ENCODE peak calls at places on chromosomes 13 and 19, in six cellular contexts. One of them, this sample, is unnamed. For H3K4me1, the result is how much of the 10 kb centered on the place peaks cover.

GRCh38 chr13:62246581-62246980 is 830.9 kb upstream of the PCDH20 start:
- DNase-seq in CD8-positive, alpha-beta memory T cell: no peak
- DNase-seq in CD4-positive, alpha-beta memory T cell: no peak
- DNase-seq in breast epithelium: no peak
- DNase-seq in psoas muscle: no peak
- DNase-seq in ovary: no peak
- DNase-seq in this sample: no peak

GRCh38 chr19:6023085-6023682 is 45.2 kb upstream of the RANBP3 start:
- DNase-seq in CD8-positive, alpha-beta memory T cell: no peak
- DNase-seq in CD4-positive, alpha-beta memory T cell: no peak
- DNase-seq in breast epithelium: no peak
- DNase-seq in psoas muscle: peak
- DNase-seq in ovary: no peak
- DNase-seq in this sample: no peak

GRCh38 chr13:33411312-33411711 is 125.8 kb upstream of the STARD13 start:
- DNase-seq in CD8-positive, alpha-beta memory T cell: no peak
- DNase-seq in CD4-positive, alpha-beta memory T cell: no peak
- DNase-seq in breast epithelium: no peak
- DNase-seq in psoas muscle: no peak
- DNase-seq in ovary: no peak
- DNase-seq in this sample: no peak

GRCh38 chr19:50646074-50646807 is 3.0 kb upstream of the C19orf81 start:
- DNase-seq in CD8-positive, alpha-beta memory T cell: no peak
- DNase-seq in CD4-positive, alpha-beta memory T cell: no peak
- DNase-seq in breast epithelium: no peak
- DNase-seq in psoas muscle: no peak
- DNase-seq in ovary: no peak
- DNase-seq in this sample: no peak

GRCh38 chr19:48683349-48683748 is 10.5 kb upstream of the NTN5 start:
- DNase-seq in CD8-positive, alpha-beta memory T cell: no peak
- DNase-seq in CD4-positive, alpha-beta memory T cell: no peak
- DNase-seq in breast epithelium: no peak
- DNase-seq in psoas muscle: peak
- DNase-seq in ovary: no peak
- DNase-seq in this sample: no peak

GRCh38 chr13:59770451-59770850 is 393.3 kb downstream of the DIAPH3 start:
- DNase-seq in CD8-positive, alpha-beta memory T cell: no peak
- DNase-seq in CD4-positive, alpha-beta memory T cell: no peak
- DNase-seq in breast epithelium: no peak
- DNase-seq in psoas muscle: no peak
- DNase-seq in ovary: no peak
- DNase-seq in this sample: no peak

GRCh38 chr19:37941820-37942515 is 35.0 kb downstream of the SIPA1L3 start:
- DNase-seq in CD8-positive, alpha-beta memory T cell: no peak
- DNase-seq in CD4-positive, alpha-beta memory T cell: no peak
- DNase-seq in breast epithelium: no peak
- DNase-seq in psoas muscle: no peak
- DNase-seq in ovary: no peak
- DNase-seq in this sample: no peak

GRCh38 chr13:49998714-49999624 is 2.1 kb downstream of the TRIM13 start:
- DNase-seq in CD8-positive, alpha-beta memory T cell: no peak
- DNase-seq in CD4-positive, alpha-beta memory T cell: no peak
- DNase-seq in breast epithelium: no peak
- DNase-seq in psoas muscle: no peak
- DNase-seq in ovary: no peak
- DNase-seq in this sample: no peak

GRCh38 chr13:97028441-97029299 is 34.4 kb upstream of the OXGR1 start:
- DNase-seq in CD8-positive, alpha-beta memory T cell: no peak
- DNase-seq in CD4-positive, alpha-beta memory T cell: no peak
- DNase-seq in breast epithelium: no peak
- DNase-seq in psoas muscle: peak
- DNase-seq in ovary: peak
- DNase-seq in this sample: no peak

GRCh38 chr13:110127986-110128511 is 178.9 kb downstream of the COL4A1 start:
- DNase-seq in CD8-positive, alpha-beta memory T cell: no peak
- DNase-seq in CD4-positive, alpha-beta memory T cell: no peak
- DNase-seq in breast epithelium: no peak
- DNase-seq in psoas muscle: no peak
- DNase-seq in ovary: no peak
- DNase-seq in this sample: no peak

GRCh38 chr13:20188649-20189553 is 3.8 kb downstream of the GJB2 start:
- DNase-seq in CD8-positive, alpha-beta memory T cell: no peak
- DNase-seq in CD4-positive, alpha-beta memory T cell: no peak
- DNase-seq in breast epithelium: no peak
- DNase-seq in psoas muscle: no peak
- DNase-seq in ovary: no peak
- DNase-seq in this sample: no peak

GRCh38 chr13:53160211-53160610 is 131.6 kb downstream of the OLFM4 start:
- DNase-seq in CD8-positive, alpha-beta memory T cell: no peak
- DNase-seq in CD4-positive, alpha-beta memory T cell: no peak
- DNase-seq in breast epithelium: no peak
- DNase-seq in psoas muscle: no peak
- DNase-seq in ovary: no peak
- DNase-seq in this sample: no peak

DNA sequence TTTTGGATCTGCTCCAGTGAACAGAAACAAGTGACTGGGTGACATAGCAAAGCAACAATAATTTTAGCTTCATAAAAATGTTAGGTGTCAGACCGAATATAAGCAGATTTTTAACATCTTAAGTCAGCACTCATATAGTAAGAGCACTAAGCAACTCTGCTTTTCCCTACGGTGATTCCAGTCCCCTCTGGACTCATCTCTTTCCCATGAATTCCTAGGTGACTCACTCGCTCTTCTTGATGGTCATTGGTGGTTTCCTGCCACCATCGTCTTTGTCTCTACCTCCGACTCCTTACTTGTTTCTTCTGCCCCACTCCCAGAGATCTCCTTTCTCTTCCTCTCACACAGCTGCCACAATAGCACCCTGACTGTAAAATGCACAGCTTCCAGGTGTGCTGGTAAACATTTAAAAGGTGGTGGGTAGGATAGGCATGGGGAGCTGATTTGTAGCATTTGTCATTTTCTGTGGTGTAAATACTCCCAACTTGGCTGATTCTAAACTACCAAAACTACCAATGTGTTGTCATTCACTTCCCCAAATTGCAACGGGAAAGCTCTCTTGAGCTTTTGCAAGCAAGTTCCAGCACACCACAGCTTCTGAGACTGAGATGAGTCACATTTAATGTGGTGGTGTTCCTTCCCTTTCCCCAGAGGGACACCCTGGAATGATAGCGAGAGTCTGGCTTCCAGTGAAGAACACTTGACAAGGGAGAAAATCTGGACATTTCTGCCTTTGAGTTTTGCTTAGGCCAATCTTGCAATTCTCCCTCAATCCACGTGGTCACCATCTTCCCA is 42.8 kb upstream of the CLDN10 start:
- DNase-seq in CD8-positive, alpha-beta memory T cell: no peak
- DNase-seq in CD4-positive, alpha-beta memory T cell: no peak
- DNase-seq in breast epithelium: no peak
- DNase-seq in psoas muscle: no peak
- DNase-seq in ovary: no peak
- DNase-seq in this sample: no peak
- H3K4me1 ChIP-seq in CD8-positive, alpha-beta memory T cell: under half
- H3K4me1 ChIP-seq in CD4-positive, alpha-beta memory T cell: under half
- H3K4me1 ChIP-seq in breast epithelium: under half
- H3K4me1 ChIP-seq in psoas muscle: under half
- H3K4me1 ChIP-seq in ovary: under half
- H3K4me1 ChIP-seq in this sample: under half

GRCh38 chr19:13024958-13025653 is 29.8 kb downstream of the NFIX start:
- DNase-seq in CD8-positive, alpha-beta memory T cell: no peak
- DNase-seq in CD4-positive, alpha-beta memory T cell: no peak
- DNase-seq in breast epithelium: no peak
- DNase-seq in psoas muscle: peak
- DNase-seq in ovary: peak
- DNase-seq in this sample: no peak

GRCh38 chr19:13024126-13024957 is 29.1 kb downstream of the NFIX start:
- DNase-seq in CD8-positive, alpha-beta memory T cell: no peak
- DNase-seq in CD4-positive, alpha-beta memory T cell: no peak
- DNase-seq in breast epithelium: no peak
- DNase-seq in psoas muscle: peak
- DNase-seq in ovary: no peak
- DNase-seq in this sample: no peak

GRCh38 chr19:13027031-13027430 is 31.8 kb downstream of the NFIX start:
- DNase-seq in CD8-positive, alpha-beta memory T cell: no peak
- DNase-seq in CD4-positive, alpha-beta memory T cell: no peak
- DNase-seq in breast epithelium: no peak
- DNase-seq in psoas muscle: no peak
- DNase-seq in ovary: no peak
- DNase-seq in this sample: no peak

GRCh38 chr19:13026478-13026999 is 31.3 kb downstream of the NFIX start:
- DNase-seq in CD8-positive, alpha-beta memory T cell: no peak
- DNase-seq in CD4-positive, alpha-beta memory T cell: no peak
- DNase-seq in breast epithelium: no peak
- DNase-seq in psoas muscle: no peak
- DNase-seq in ovary: no peak
- DNase-seq in this sample: no peak

GRCh38 chr19:13025819-13026477 is 30.7 kb downstream of the NFIX start:
- DNase-seq in CD8-positive, alpha-beta memory T cell: no peak
- DNase-seq in CD4-positive, alpha-beta memory T cell: no peak
- DNase-seq in breast epithelium: no peak
- DNase-seq in psoas muscle: no peak
- DNase-seq in ovary: no peak
- DNase-seq in this sample: no peak
- H3K27ac ChIP-seq in CD8-positive, alpha-beta memory T cell: no peak
- H3K27ac ChIP-seq in CD4-positive, alpha-beta memory T cell: no peak
- H3K27ac ChIP-seq in breast epithelium: peak
- H3K27ac ChIP-seq in psoas muscle: peak
- H3K27ac ChIP-seq in ovary: no peak
- H3K27ac ChIP-seq in this sample: no peak

GRCh38 chr13:94305934-94306333 is 173.5 kb downstream of the DCT start:
- DNase-seq in CD8-positive, alpha-beta memory T cell: no peak
- DNase-seq in CD4-positive, alpha-beta memory T cell: peak
- DNase-seq in breast epithelium: no peak
- DNase-seq in psoas muscle: no peak
- DNase-seq in ovary: no peak
- DNase-seq in this sample: no peak
- H3K4me3 ChIP-seq in CD8-positive, alpha-beta memory T cell: no peak
- H3K4me3 ChIP-seq in CD4-positive, alpha-beta memory T cell: no peak
- H3K4me3 ChIP-seq in breast epithelium: no peak
- H3K4me3 ChIP-seq in psoas muscle: no peak
- H3K4me3 ChIP-seq in ovary: no peak
- H3K4me3 ChIP-seq in this sample: no peak

GRCh38 chr13:24195626-24196025 is 35.1 kb downstream of the SPATA13 start:
- DNase-seq in CD8-positive, alpha-beta memory T cell: no peak
- DNase-seq in CD4-positive, alpha-beta memory T cell: no peak
- DNase-seq in breast epithelium: no peak
- DNase-seq in psoas muscle: no peak
- DNase-seq in ovary: no peak
- DNase-seq in this sample: no peak

GRCh38 chr13:24202215-24202614 is 41.7 kb downstream of the SPATA13 start:
- DNase-seq in CD8-positive, alpha-beta memory T cell: no peak
- DNase-seq in CD4-positive, alpha-beta memory T cell: no peak
- DNase-seq in breast epithelium: no peak
- DNase-seq in psoas muscle: no peak
- DNase-seq in ovary: no peak
- DNase-seq in this sample: no peak

GRCh38 chr13:24196593-24197197 is 36.2 kb downstream of the SPATA13 start:
- DNase-seq in CD8-positive, alpha-beta memory T cell: no peak
- DNase-seq in CD4-positive, alpha-beta memory T cell: no peak
- DNase-seq in breast epithelium: no peak
- DNase-seq in psoas muscle: no peak
- DNase-seq in ovary: no peak
- DNase-seq in this sample: no peak

GRCh38 chr13:24194447-24194846 is 33.9 kb downstream of the SPATA13 start:
- DNase-seq in CD8-positive, alpha-beta memory T cell: no peak
- DNase-seq in CD4-positive, alpha-beta memory T cell: no peak
- DNase-seq in breast epithelium: no peak
- DNase-seq in psoas muscle: no peak
- DNase-seq in ovary: no peak
- DNase-seq in this sample: no peak

DNA sequence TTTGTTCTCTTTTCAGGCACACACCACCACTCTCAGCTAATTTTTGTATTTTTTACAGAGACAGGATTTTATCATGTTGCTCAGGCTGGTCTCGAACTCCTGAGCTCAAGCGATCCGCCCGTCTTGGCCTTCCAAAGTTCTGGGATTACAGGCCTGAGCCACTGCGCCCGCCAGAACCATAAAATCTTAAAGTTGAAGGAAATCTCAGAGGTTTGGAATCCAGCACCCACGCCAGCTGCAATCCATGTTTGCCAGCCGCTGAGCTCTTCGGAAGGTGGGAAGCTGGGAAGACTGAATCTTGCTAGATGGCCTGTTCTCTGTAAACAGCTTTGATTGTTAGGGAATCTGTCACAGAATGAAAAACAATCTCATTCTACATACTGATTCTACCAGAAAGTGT is 38.5 kb downstream of the SPATA13 start:
- DNase-seq in CD8-positive, alpha-beta memory T cell: no peak
- DNase-seq in CD4-positive, alpha-beta memory T cell: no peak
- DNase-seq in breast epithelium: no peak
- DNase-seq in psoas muscle: no peak
- DNase-seq in ovary: no peak
- DNase-seq in this sample: no peak
- H3K4me1 ChIP-seq in CD8-positive, alpha-beta memory T cell: under half
- H3K4me1 ChIP-seq in CD4-positive, alpha-beta memory T cell: under half
- H3K4me1 ChIP-seq in breast epithelium: under half
- H3K4me1 ChIP-seq in psoas muscle: under half
- H3K4me1 ChIP-seq in ovary: under half
- H3K4me1 ChIP-seq in this sample: under half

DNA sequence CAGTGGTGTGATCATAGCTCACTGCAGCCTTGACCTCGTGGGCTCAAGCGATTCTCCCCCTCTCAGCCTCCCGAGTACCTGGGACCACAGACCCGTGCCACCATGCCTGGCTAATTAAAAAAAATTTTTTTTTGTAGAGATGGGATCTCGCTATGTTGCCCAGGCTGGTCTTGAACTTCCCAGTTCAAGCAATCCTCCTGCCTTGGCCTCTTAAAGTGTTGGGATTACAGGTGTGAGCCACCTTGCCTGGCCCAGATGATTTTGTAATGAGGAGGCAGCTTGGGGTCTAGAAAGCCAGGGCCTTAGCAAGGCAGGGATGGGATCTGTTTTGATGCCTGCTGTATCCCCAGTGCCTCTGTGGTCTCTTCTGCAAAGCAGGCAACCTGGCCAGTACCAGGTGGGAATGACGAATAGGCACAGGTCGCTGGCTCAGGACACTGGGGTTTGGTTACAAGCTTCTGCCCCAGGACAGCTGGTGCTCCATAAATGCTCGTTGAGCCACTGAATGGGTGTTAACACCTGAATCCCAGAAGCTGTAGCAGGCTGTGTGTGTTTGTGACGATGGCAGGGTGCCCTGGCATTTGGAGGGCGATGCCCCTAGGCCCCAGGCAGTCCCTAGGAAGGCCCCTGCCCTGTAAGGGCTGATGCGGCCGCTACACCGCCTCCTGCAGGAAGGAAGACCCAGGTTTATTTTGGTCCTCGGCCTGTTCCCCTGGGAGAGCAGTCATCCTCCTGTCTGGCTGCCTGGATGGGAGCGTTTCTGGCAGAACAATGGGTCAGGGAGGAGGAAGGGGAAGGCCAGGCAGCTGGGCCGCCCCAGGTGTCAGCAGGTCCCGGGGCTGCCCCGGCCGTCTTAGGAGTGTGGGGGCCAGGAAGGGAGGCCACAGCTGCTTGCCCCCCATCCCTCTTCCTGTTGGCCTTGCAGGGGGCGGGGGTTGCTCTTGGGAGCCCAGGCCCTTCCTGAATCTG is 8.6 kb downstream of the TNFAIP8L1 start:
- DNase-seq in CD8-positive, alpha-beta memory T cell: no peak
- DNase-seq in CD4-positive, alpha-beta memory T cell: no peak
- DNase-seq in breast epithelium: no peak
- DNase-seq in psoas muscle: peak
- DNase-seq in ovary: no peak
- DNase-seq in this sample: no peak
- H3K27ac ChIP-seq in CD8-positive, alpha-beta memory T cell: no peak
- H3K27ac ChIP-seq in CD4-positive, alpha-beta memory T cell: no peak
- H3K27ac ChIP-seq in breast epithelium: no peak
- H3K27ac ChIP-seq in psoas muscle: peak
- H3K27ac ChIP-seq in ovary: no peak
- H3K27ac ChIP-seq in this sample: no peak

This sample was measured in effector memory CD4-positive, alpha-beta T cell.